ENCODE peak calls at places on chromosome 20, in eight cellular contexts. One of them, this sample, is unnamed.

GRCh38 chr20:22339091-22339881 is 245.1 kb downstream of the FOXA2 start:
- DNase-seq in ovary: no peak
- DNase-seq in breast epithelium: no peak
- DNase-seq in right lobe of liver: peak; percentile 51
- DNase-seq in SK-N-SH: peak; percentile 38
- DNase-seq in mammary epithelial cell: peak; percentile 65
- DNase-seq in psoas muscle: no peak
- DNase-seq in uterus: no peak
- DNase-seq in this sample: no peak

GRCh38 chr20:46928580-46929132 is 34.0 kb downstream of the EYA2 start:
- DNase-seq in ovary: no peak
- DNase-seq in breast epithelium: no peak
- DNase-seq in right lobe of liver: peak; percentile 59
- DNase-seq in SK-N-SH: no peak
- DNase-seq in mammary epithelial cell: peak; percentile 20
- DNase-seq in psoas muscle: peak; percentile 74
- DNase-seq in uterus: peak; percentile 37
- DNase-seq in this sample: peak; percentile 17

GRCh38 chr20:21125072-21125848 is 622 bp upstream of the KIZ start:
- DNase-seq in ovary: no peak
- DNase-seq in breast epithelium: no peak
- DNase-seq in right lobe of liver: peak; percentile 63
- DNase-seq in SK-N-SH: peak; percentile 70
- DNase-seq in mammary epithelial cell: peak; percentile 46
- DNase-seq in psoas muscle: peak; percentile 62
- DNase-seq in uterus: peak; percentile 29
- DNase-seq in this sample: no peak

GRCh38 chr20:49278817-49279676 is 1.2 kb upstream of the ZNFX1 start:
- DNase-seq in ovary: peak; percentile 37
- DNase-seq in breast epithelium: no peak
- DNase-seq in right lobe of liver: no peak
- DNase-seq in SK-N-SH: no peak
- DNase-seq in mammary epithelial cell: no peak
- DNase-seq in psoas muscle: no peak
- DNase-seq in uterus: no peak
- DNase-seq in this sample: no peak

GRCh38 chr20:48682529-48683385 is 145.0 kb downstream of the PREX1 start:
- DNase-seq in ovary: peak; percentile 87
- DNase-seq in breast epithelium: peak; percentile 66
- DNase-seq in right lobe of liver: peak; percentile 81
- DNase-seq in SK-N-SH: peak; percentile 93
- DNase-seq in mammary epithelial cell: peak; percentile 32
- DNase-seq in psoas muscle: peak; percentile 82
- DNase-seq in uterus: peak; percentile 69
- DNase-seq in this sample: peak; percentile 64

GRCh38 chr20:61082700-61083099 is 169.4 kb upstream of the CDH4 start:
- DNase-seq in ovary: no peak
- DNase-seq in breast epithelium: no peak
- DNase-seq in right lobe of liver: no peak
- DNase-seq in SK-N-SH: no peak
- DNase-seq in mammary epithelial cell: no peak
- DNase-seq in psoas muscle: no peak
- DNase-seq in uterus: no peak
- DNase-seq in this sample: no peak

GRCh38 chr20:1324598-1325172 is 4.3 kb downstream of the SDCBP2 start:
- DNase-seq in ovary: peak; percentile 23
- DNase-seq in breast epithelium: no peak
- DNase-seq in right lobe of liver: peak; percentile 43
- DNase-seq in SK-N-SH: no peak
- DNase-seq in mammary epithelial cell: no peak
- DNase-seq in psoas muscle: no peak
- DNase-seq in uterus: no peak
- DNase-seq in this sample: peak; percentile 50

GRCh38 chr20:30919514-30920188 is 337.8 kb upstream of the DEFB115 start:
- DNase-seq in ovary: no peak
- DNase-seq in breast epithelium: no peak
- DNase-seq in right lobe of liver: no peak
- DNase-seq in SK-N-SH: no peak
- DNase-seq in mammary epithelial cell: no peak
- DNase-seq in psoas muscle: no peak
- DNase-seq in uterus: no peak
- DNase-seq in this sample: no peak

GRCh38 chr20:5535211-5535756 is 214.9 kb upstream of the SHLD1 start:
- DNase-seq in ovary: no peak
- DNase-seq in breast epithelium: no peak
- DNase-seq in right lobe of liver: no peak
- DNase-seq in SK-N-SH: no peak
- DNase-seq in mammary epithelial cell: peak; percentile 74
- DNase-seq in psoas muscle: no peak
- DNase-seq in uterus: no peak
- DNase-seq in this sample: no peak

GRCh38 chr20:19540401-19540800 is 217.7 kb upstream of the RIN2 start:
- DNase-seq in ovary: peak; percentile 47
- DNase-seq in breast epithelium: no peak
- DNase-seq in right lobe of liver: no peak
- DNase-seq in SK-N-SH: no peak
- DNase-seq in mammary epithelial cell: no peak
- DNase-seq in psoas muscle: no peak
- DNase-seq in uterus: no peak
- DNase-seq in this sample: no peak

GRCh38 chr20:1567392-1568165 is 10.1 kb upstream of the SIRPD start:
- DNase-seq in ovary: no peak
- DNase-seq in breast epithelium: no peak
- DNase-seq in right lobe of liver: no peak
- DNase-seq in SK-N-SH: no peak
- DNase-seq in mammary epithelial cell: peak; percentile 89
- DNase-seq in psoas muscle: no peak
- DNase-seq in uterus: no peak
- DNase-seq in this sample: no peak

GRCh38 chr20:47336013-47336754 is 20.3 kb downstream of the ZMYND8 start:
- DNase-seq in ovary: peak; percentile 38
- DNase-seq in breast epithelium: no peak
- DNase-seq in right lobe of liver: no peak
- DNase-seq in SK-N-SH: no peak
- DNase-seq in mammary epithelial cell: peak; percentile 83
- DNase-seq in psoas muscle: peak; percentile 81
- DNase-seq in uterus: peak; percentile 79
- DNase-seq in this sample: no peak

GRCh38 chr20:10242166-10242565 is 23.5 kb downstream of the SNAP25 start:
- DNase-seq in ovary: no peak
- DNase-seq in breast epithelium: no peak
- DNase-seq in right lobe of liver: no peak
- DNase-seq in SK-N-SH: no peak
- DNase-seq in mammary epithelial cell: no peak
- DNase-seq in psoas muscle: no peak
- DNase-seq in uterus: no peak
- DNase-seq in this sample: no peak

GRCh38 chr20:9889270-9889981 is 50.5 kb upstream of the PAK5 start:
- DNase-seq in ovary: no peak
- DNase-seq in breast epithelium: no peak
- DNase-seq in right lobe of liver: no peak
- DNase-seq in SK-N-SH: no peak
- DNase-seq in mammary epithelial cell: no peak
- DNase-seq in psoas muscle: no peak
- DNase-seq in uterus: no peak
- DNase-seq in this sample: no peak

GRCh38 chr20:2805682-2806350 is 5.4 kb upstream of the CPXM1 start:
- DNase-seq in ovary: no peak
- DNase-seq in breast epithelium: no peak
- DNase-seq in right lobe of liver: no peak
- DNase-seq in SK-N-SH: peak; percentile 21
- DNase-seq in mammary epithelial cell: no peak
- DNase-seq in psoas muscle: no peak
- DNase-seq in uterus: no peak
- DNase-seq in this sample: no peak

GRCh38 chr20:2807019-2807418 is 6.6 kb upstream of the CPXM1 start:
- DNase-seq in ovary: no peak
- DNase-seq in breast epithelium: no peak
- DNase-seq in right lobe of liver: no peak
- DNase-seq in SK-N-SH: no peak
- DNase-seq in mammary epithelial cell: no peak
- DNase-seq in psoas muscle: no peak
- DNase-seq in uterus: no peak
- DNase-seq in this sample: no peak

GRCh38 chr20:2804041-2804828 is 3.8 kb upstream of the CPXM1 start:
- DNase-seq in ovary: no peak
- DNase-seq in breast epithelium: no peak
- DNase-seq in right lobe of liver: no peak
- DNase-seq in SK-N-SH: no peak
- DNase-seq in mammary epithelial cell: no peak
- DNase-seq in psoas muscle: no peak
- DNase-seq in uterus: no peak
- DNase-seq in this sample: no peak

GRCh38 chr20:2806351-2806701 is 5.9 kb upstream of the CPXM1 start:
- DNase-seq in ovary: no peak
- DNase-seq in breast epithelium: no peak
- DNase-seq in right lobe of liver: no peak
- DNase-seq in SK-N-SH: no peak
- DNase-seq in mammary epithelial cell: no peak
- DNase-seq in psoas muscle: no peak
- DNase-seq in uterus: no peak
- DNase-seq in this sample: no peak

GRCh38 chr20:2804921-2805681 is 4.7 kb upstream of the CPXM1 start:
- DNase-seq in ovary: no peak
- DNase-seq in breast epithelium: no peak
- DNase-seq in right lobe of liver: peak; percentile 42
- DNase-seq in SK-N-SH: peak; percentile 25
- DNase-seq in mammary epithelial cell: no peak
- DNase-seq in psoas muscle: no peak
- DNase-seq in uterus: no peak
- DNase-seq in this sample: no peak
- TF ChIP-seq CTCF in ovary: no peak
- TF ChIP-seq CTCF in breast epithelium: no peak
- TF ChIP-seq CTCF in right lobe of liver: no peak
- TF ChIP-seq CTCF in SK-N-SH: no peak
- TF ChIP-seq CTCF in mammary epithelial cell: no peak
- TF ChIP-seq CTCF in psoas muscle: no peak
- TF ChIP-seq CTCF in uterus: no peak
- TF ChIP-seq CTCF in this sample: no peak

DNA sequence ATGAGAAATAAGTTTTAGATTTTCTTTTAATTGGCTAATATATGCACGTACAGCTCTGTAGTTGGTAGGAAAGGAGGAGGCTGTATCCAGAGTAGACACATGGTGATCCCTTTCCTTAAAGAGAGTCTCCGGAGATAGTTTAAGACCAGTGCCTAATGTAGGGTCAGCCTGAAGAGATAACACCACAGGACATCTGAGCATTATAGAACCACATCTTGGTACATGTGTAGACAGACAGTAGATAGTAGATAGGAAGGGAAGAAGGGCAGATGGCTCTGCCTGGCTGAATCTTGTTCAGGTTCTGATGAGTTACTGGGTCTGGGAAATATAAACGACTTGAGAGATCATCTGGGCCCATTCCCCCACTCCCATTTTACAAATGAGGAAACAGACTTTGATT is 18.5 kb downstream of the CHMP4B start:
- DNase-seq in ovary: no peak
- DNase-seq in breast epithelium: no peak
- DNase-seq in right lobe of liver: no peak
- DNase-seq in SK-N-SH: no peak
- DNase-seq in mammary epithelial cell: no peak
- DNase-seq in psoas muscle: no peak
- DNase-seq in uterus: no peak
- DNase-seq in this sample: no peak
- H3K27ac ChIP-seq in ovary: no peak overlapping the region
- H3K27ac ChIP-seq in breast epithelium: peak overlapping the region; percentile 25
- H3K27ac ChIP-seq in right lobe of liver: no peak overlapping the region
- H3K27ac ChIP-seq in SK-N-SH: peak overlapping the region; percentile 11
- H3K27ac ChIP-seq in mammary epithelial cell: no peak overlapping the region
- H3K27ac ChIP-seq in psoas muscle: peak overlapping the region; percentile 77
- H3K27ac ChIP-seq in uterus: no peak overlapping the region
- H3K27ac ChIP-seq in this sample: peak overlapping the region; percentile 40

DNA sequence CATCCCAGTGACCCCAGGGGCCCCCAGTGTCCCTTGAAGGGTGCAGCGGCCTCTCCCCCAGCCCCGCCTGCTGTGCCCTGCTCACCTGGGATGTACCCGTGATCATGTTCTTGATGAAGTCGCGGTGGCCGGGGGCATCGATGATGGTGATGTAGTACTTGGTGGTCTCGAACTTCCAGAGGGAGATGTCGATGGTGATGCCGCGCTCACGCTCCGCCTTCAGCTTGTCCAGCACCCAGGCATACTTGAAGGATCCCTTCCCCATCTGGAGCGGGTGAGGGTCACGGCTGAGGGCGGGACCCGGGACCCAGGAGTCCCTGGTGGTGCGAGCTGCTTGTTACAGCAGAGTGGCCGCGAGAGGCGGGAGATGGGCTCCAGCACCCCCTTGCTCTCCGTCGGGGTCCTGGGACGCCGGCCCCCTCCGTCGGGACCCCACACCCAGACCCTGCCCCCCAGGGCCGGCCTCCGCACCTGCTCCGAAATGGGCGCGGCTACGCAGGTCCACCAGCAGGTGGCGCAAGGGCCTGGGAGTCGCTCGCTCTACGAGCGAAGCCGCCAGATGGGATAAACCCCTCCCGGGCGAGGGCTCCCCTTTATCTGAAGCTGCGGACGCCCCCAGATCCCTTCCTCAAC is 3.0 kb downstream of the EEF1A2 start:
- DNase-seq in ovary: peak; percentile 70
- DNase-seq in breast epithelium: no peak
- DNase-seq in right lobe of liver: peak; percentile 73
- DNase-seq in SK-N-SH: peak; percentile 90
- DNase-seq in mammary epithelial cell: peak; percentile 35
- DNase-seq in psoas muscle: peak; percentile 89
- DNase-seq in uterus: peak; percentile 58
- DNase-seq in this sample: no peak
- H3K4me3 ChIP-seq in ovary: peak overlapping the region; percentile 31
- H3K4me3 ChIP-seq in breast epithelium: peak overlapping the region; percentile 60
- H3K4me3 ChIP-seq in right lobe of liver: peak overlapping the region; percentile 17
- H3K4me3 ChIP-seq in SK-N-SH: peak overlapping the region; percentile 52
- H3K4me3 ChIP-seq in mammary epithelial cell: no peak overlapping the region
- H3K4me3 ChIP-seq in psoas muscle: peak overlapping the region; percentile 75
- H3K4me3 ChIP-seq in uterus: peak overlapping the region; percentile 17
- H3K4me3 ChIP-seq in this sample: peak overlapping the region; percentile 68

GRCh38 chr20:25624500-25624939 is 706 bp upstream of the NANP start:
- DNase-seq in ovary: no peak
- DNase-seq in breast epithelium: peak; percentile 62
- DNase-seq in right lobe of liver: no peak
- DNase-seq in SK-N-SH: no peak
- DNase-seq in mammary epithelial cell: no peak
- DNase-seq in psoas muscle: peak; percentile 76
- DNase-seq in uterus: peak; percentile 56
- DNase-seq in this sample: peak; percentile 6

GRCh38 chr20:25622049-25622448 is 1.8 kb downstream of the NANP start:
- DNase-seq in ovary: no peak
- DNase-seq in breast epithelium: no peak
- DNase-seq in right lobe of liver: no peak
- DNase-seq in SK-N-SH: no peak
- DNase-seq in mammary epithelial cell: no peak
- DNase-seq in psoas muscle: no peak
- DNase-seq in uterus: no peak
- DNase-seq in this sample: no peak

GRCh38 chr20:25622450-25623224 is 1.2 kb downstream of the NANP start:
- DNase-seq in ovary: no peak
- DNase-seq in breast epithelium: no peak
- DNase-seq in right lobe of liver: no peak
- DNase-seq in SK-N-SH: no peak
- DNase-seq in mammary epithelial cell: peak; percentile 19
- DNase-seq in psoas muscle: no peak
- DNase-seq in uterus: no peak
- DNase-seq in this sample: no peak

GRCh38 chr20:25623225-25623735 is 534 bp downstream of the NANP start:
- DNase-seq in ovary: peak; percentile 54
- DNase-seq in breast epithelium: no peak
- DNase-seq in right lobe of liver: peak; percentile 60
- DNase-seq in SK-N-SH: peak; percentile 60
- DNase-seq in mammary epithelial cell: peak; percentile 26
- DNase-seq in psoas muscle: peak; percentile 57
- DNase-seq in uterus: peak; percentile 30
- DNase-seq in this sample: peak; percentile 3

GRCh38 chr20:25623736-25624499 is at the start of gene NANP:
- DNase-seq in ovary: peak; percentile 97
- DNase-seq in breast epithelium: peak; percentile 95
- DNase-seq in right lobe of liver: peak; percentile 96
- DNase-seq in SK-N-SH: peak; percentile 97
- DNase-seq in mammary epithelial cell: peak; percentile 98
- DNase-seq in psoas muscle: peak; percentile 98
- DNase-seq in uterus: peak; percentile 97
- DNase-seq in this sample: peak; percentile 94
- TF ChIP-seq CTCF in ovary: no peak
- TF ChIP-seq CTCF in breast epithelium: no peak
- TF ChIP-seq CTCF in right lobe of liver: peak; percentile 5
- TF ChIP-seq CTCF in SK-N-SH: no peak
- TF ChIP-seq CTCF in mammary epithelial cell: peak; percentile 25
- TF ChIP-seq CTCF in psoas muscle: no peak
- TF ChIP-seq CTCF in uterus: no peak
- TF ChIP-seq CTCF in this sample: no peak